ENCODE peak calls at places on chromosomes 2 and 18, in seven cellular contexts. H is adrenal gland; F is stomach; G is aorta; Y is IMR-90; U is effector memory CD4-positive, alpha-beta T cell; J is small intestine. R is an unnamed sample. For H3K4me1, the result is how much of the 10 kb centered on the place peaks cover.

GRCh38 chr2:126370208-126370607 is 285.8 kb upstream of the GYPC start:
- DNase-seq in U (no peak), Y (no peak), J (no peak), H (no peak), F (no peak), G (no peak), R (no peak)

GRCh38 chr2:173001664-173002604 is 73.7 kb upstream of the MAP3K20 start:
- DNase-seq in F (no peak), Y (no peak), U (no peak), J (no peak), H (no peak), G (no peak), R (no peak)

GRCh38 chr2:117835990-117836760 is 21.7 kb downstream of the DDX18 start:
- DNase-seq in H (peak), F (peak), G (peak), J (peak), U (no peak), Y (peak), R (peak)

GRCh38 chr2:169090133-169090820 is 20.9 kb downstream of the DHRS9 start:
- DNase-seq in G (no peak), J (no peak), Y (no peak), F (no peak), H (no peak), U (no peak), R (no peak)

GRCh38 chr2:119158563-119159347 is at the start of gene C1QL2:
- DNase-seq in G (no peak), Y (no peak), F (no peak), H (no peak), U (no peak), J (no peak), R (no peak)

GRCh38 chr2:207311316-207312005 is 145.7 kb upstream of the KLF7 start:
- DNase-seq in J (peak), Y (peak), H (peak), F (peak), G (peak), U (no peak), R (peak)

GRCh38 chr2:10733980-10734379 is 12.6 kb downstream of the ATP6V1C2 start:
- DNase-seq in J (no peak), U (no peak), H (no peak), Y (no peak), G (no peak), F (no peak), R (no peak)

GRCh38 chr2:239274391-239275001 is 126.3 kb downstream of the HDAC4 start:
- DNase-seq in J (no peak), H (peak), G (no peak), Y (peak), F (peak), U (peak), R (peak)

GRCh38 chr2:217045725-217046475 is 186.0 kb upstream of the TNP1 start:
- DNase-seq in F (peak), Y (peak), U (no peak), G (no peak), H (no peak), J (no peak), R (peak)

GRCh38 chr18:2027026-2027425 is 544.3 kb downstream of the METTL4 start:
- DNase-seq in J (no peak), F (no peak), Y (no peak), U (no peak), H (no peak), G (no peak), R (no peak)

GRCh38 chr2:23401427-23402204 is 16.6 kb downstream of the KLHL29 start:
- DNase-seq in Y (no peak), G (no peak), F (no peak), J (no peak), U (no peak), H (no peak), R (no peak)

GRCh38 chr2:63378589-63378988 is 209.7 kb downstream of the WDPCP start:
- DNase-seq in Y (no peak), F (no peak), H (no peak), U (no peak), J (no peak), G (no peak), R (no peak)

GRCh38 chr2:119468154-119468955 is 36.7 kb downstream of the TMEM37 start:
- DNase-seq in Y (peak), G (peak), U (no peak), J (no peak), H (no peak), F (no peak), R (no peak)

GRCh38 chr2:204538179-204539009 is 6.9 kb upstream of the PARD3B start:
- DNase-seq in U (no peak), Y (peak), H (peak), G (no peak), J (no peak), F (peak), R (no peak)

GRCh38 chr2:47581201-47581600 is 178.2 kb downstream of the MSH2 start:
- DNase-seq in U (no peak), J (no peak), F (no peak), Y (no peak), G (no peak), H (no peak), R (no peak)

GRCh38 chr2:168757223-168757622 is 45.2 kb upstream of the NOSTRIN start:
- DNase-seq in Y (no peak), G (no peak), H (no peak), U (no peak), F (no peak), J (no peak), R (no peak)

GRCh38 chr2:172970660-172971059 is 105.0 kb upstream of the MAP3K20 start:
- DNase-seq in Y (no peak), J (no peak), F (no peak), H (no peak), U (no peak), G (no peak), R (no peak)

GRCh38 chr2:113834057-113834720 is 55.7 kb upstream of the ACTR3 start:
- DNase-seq in H (no peak), U (no peak), F (no peak), G (no peak), J (no peak), Y (no peak), R (no peak)

GRCh38 chr2:73260338-73260984 is 23.8 kb downstream of the FBXO41 start:
- DNase-seq in J (peak), Y (peak), U (no peak), H (peak), F (peak), G (no peak), R (peak)

GRCh38 chr2:222318026-222318711 is 19.4 kb upstream of the PAX3 start:
- DNase-seq in H (peak), Y (peak), J (peak), G (no peak), U (no peak), F (peak), R (peak)

GRCh38 chr2:168210216-168210897 is 37.0 kb downstream of the STK39 start:
- DNase-seq in Y (no peak), U (no peak), H (no peak), G (no peak), J (no peak), F (no peak), R (no peak)

GRCh38 chr2:219003267-219003634 is 10.0 kb upstream of the CRYBA2 start:
- DNase-seq in U (no peak), J (no peak), H (no peak), G (no peak), F (no peak), Y (no peak), R (no peak)

GRCh38 chr18:435940-436339 is 64.6 kb downstream of the COLEC12 start:
- DNase-seq in H (no peak), J (no peak), F (no peak), G (no peak), Y (peak), U (no peak), R (no peak)

GRCh38 chr18:79048245-79048632 is 21.0 kb upstream of the ATP9B start:
- DNase-seq in U (no peak), F (no peak), H (no peak), G (no peak), J (no peak), Y (no peak), R (no peak)

GRCh38 chr18:13137939-13138821 is 80.4 kb upstream of the LDLRAD4 start:
- DNase-seq in Y (peak), F (peak), G (peak), H (peak), U (peak), J (peak), R (no peak)

GRCh38 chr2:146652311-146652710 is 1192.5 kb upstream of the ACVR2A start:
- DNase-seq in H (no peak), F (no peak), Y (peak), G (no peak), J (no peak), U (no peak), R (no peak)

GRCh38 chr2:37916512-37917082 is 8.5 kb upstream of the RMDN2 start:
- DNase-seq in U (no peak), G (peak), F (no peak), Y (peak), H (peak), J (peak), R (no peak)

GRCh38 chr18:79575891-79576685 is 103.5 kb upstream of the CTDP1 start:
- DNase-seq in G (peak), J (no peak), H (no peak), F (peak), Y (peak), U (no peak), R (peak)

GRCh38 chr2:140695163-140695562 is 1435.7 kb downstream of the LRP1B start:
- DNase-seq in H (no peak), U (no peak), G (no peak), F (no peak), J (no peak), Y (peak), R (no peak)

GRCh38 chr2:167862787-167863186 is 384.6 kb downstream of the STK39 start:
- DNase-seq in Y (peak), H (no peak), U (no peak), G (no peak), F (no peak), J (no peak), R (no peak)

GRCh38 chr18:37294951-37295350 is 270.6 kb downstream of the CELF4 start:
- DNase-seq in Y (no peak), H (peak), G (no peak), J (peak), F (no peak), U (no peak), R (no peak)

GRCh38 chr2:64944484-64944883 is 44.7 kb upstream of the SLC1A4 start:
- DNase-seq in J (no peak), G (no peak), U (no peak), Y (no peak), F (no peak), H (no peak), R (no peak)

GRCh38 chr2:224781400-224781799 is 65.2 kb upstream of the CCDC195 start:
- DNase-seq in J (no peak), U (no peak), Y (peak), F (no peak), G (no peak), H (no peak), R (no peak)

GRCh38 chr2:193549661-193550060 is 1354.9 kb upstream of the TMEFF2 start:
- DNase-seq in U (no peak), Y (no peak), H (no peak), F (no peak), G (no peak), J (no peak), R (no peak)

GRCh38 chr2:239321596-239322413 is 79.0 kb downstream of the HDAC4 start:
- DNase-seq in Y (no peak), H (no peak), J (no peak), G (no peak), U (no peak), F (no peak), R (peak)

DNA sequence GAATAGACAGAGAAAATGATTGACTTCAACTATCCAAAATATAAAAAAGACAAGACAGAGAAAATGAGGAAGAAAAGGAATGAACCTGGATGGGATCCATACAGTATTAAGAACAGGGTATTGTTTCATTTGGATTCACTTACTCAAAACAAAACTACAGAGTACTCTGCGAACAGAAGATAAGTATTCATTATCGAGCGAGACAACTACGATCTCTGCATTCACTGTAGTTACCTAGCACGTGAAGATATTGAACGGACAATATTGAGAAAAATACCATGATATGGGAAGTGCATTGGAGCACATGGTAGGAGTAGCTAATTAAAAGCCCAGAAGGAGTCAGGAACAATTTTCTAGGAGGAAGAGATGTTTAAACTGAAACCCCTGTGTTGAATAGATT is 1.0 kb upstream of the ORC2 start:
- DNase-seq in U (no peak), G (no peak), Y (no peak), J (peak), H (no peak), F (no peak), R (no peak)
- H3K4me1 ChIP-seq in U (under half), G (under half), Y (under half), J (under half), H (under half), F (under half), R (under half)

DNA sequence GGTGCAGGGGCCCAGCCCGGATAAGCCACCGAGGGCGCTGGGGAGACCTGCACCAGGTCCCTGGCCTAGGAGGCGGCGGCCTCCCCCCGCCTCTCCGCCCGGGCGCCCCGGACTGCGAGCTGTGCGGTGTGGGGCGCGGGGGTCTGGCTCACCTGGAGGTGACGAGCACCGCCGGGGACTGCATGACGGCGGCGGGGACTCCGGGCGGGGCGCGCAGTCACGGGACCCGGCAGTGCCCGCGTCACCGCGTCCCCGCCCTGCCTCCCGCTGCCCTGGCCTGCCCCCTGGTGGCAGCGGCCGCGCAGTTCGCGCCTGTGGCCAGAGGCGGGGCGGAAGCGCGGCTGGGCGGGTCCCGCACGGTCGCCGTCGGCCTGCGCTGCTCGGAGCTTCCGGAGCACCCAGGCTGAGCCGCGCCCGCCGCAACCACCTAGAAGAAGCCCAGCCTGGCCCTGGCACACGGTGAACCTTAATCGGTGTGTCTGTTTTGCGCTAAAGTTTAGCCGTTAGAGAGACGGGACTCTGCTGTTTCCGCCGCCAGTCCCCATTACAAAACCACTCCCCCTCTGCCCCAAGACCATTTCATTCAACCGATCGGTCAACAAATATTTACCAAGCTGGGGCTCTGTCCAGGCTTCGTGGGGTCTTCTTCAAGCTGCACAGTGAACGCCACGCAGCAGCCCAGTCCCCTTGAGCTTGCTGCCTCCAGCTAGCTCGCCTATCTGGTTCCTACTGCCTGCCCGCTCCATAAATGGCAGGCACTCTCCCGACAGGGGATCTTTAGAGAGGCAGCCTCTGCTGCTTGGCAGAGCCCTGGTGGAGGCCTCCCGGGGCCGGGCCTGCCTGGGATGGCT is at the start of gene HS1BP3:
- DNase-seq in F (peak), G (peak), U (peak), J (peak), H (peak), Y (peak), R (peak)
- H3K27ac ChIP-seq in F (peak), G (peak), U (peak), J (peak), H (peak), Y (peak), R (peak)

GRCh38 chr2:30237346-30238142 is 6.2 kb downstream of the LBH start:
- DNase-seq in F (no peak), G (no peak), U (no peak), Y (no peak), J (no peak), H (no peak), R (no peak)

GRCh38 chr2:30240162-30240696 is 8.9 kb downstream of the LBH start:
- DNase-seq in Y (no peak), F (no peak), U (no peak), G (no peak), H (no peak), J (no peak), R (no peak)

GRCh38 chr2:30236591-30237245 is 5.4 kb downstream of the LBH start:
- DNase-seq in Y (no peak), J (no peak), F (peak), H (no peak), U (no peak), G (peak), R (no peak)

GRCh38 chr2:30238143-30238800 is 6.9 kb downstream of the LBH start:
- DNase-seq in J (no peak), G (no peak), F (no peak), H (no peak), U (no peak), Y (no peak), R (no peak)

DNA sequence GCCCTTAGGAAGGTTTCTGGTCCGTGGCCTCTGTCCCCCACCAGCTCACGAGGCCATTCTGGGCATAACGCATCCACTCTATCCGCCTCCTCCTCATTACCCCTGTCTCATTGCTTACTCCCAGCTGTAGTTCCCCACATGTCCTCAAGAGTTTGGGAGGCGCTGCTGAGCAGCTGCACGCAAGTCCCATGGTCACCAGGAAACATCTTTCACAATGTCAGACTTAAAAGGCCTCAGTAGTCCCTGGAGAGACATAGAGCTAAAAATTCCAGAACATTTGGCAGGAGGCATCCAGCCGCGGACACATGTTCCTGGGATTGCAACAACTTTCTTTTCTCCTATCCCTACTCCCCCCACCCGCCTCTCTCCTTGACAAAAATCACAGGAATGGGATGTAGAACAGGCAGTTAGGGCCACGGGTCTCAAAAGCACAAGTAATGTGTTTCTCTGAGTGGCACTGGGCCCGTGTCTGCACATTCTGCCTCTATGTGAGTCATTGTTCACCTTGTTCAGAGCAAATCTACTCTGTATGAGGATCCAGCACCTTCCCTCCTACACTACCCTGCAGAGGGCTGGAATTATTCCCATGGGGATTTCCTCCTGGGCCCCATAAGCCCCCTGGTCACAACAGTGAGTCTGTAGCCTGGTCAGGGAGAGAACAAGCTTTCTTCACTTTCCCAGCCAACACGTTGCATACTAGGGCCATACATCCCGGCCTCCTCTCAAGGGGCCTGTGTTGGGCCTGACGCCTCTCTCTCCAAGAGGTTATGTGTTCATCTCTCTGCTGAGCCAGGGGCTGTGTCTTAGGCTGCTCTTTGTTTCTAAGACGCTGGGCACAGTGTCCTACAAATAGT is 8.2 kb downstream of the LBH start:
- DNase-seq in H (peak), F (peak), U (peak), G (peak), Y (peak), J (peak), R (peak)
- H3K4me1 ChIP-seq in H (under half), F (under half), U (half or more), G (under half), Y (half or more), J (under half), R (under half)

GRCh38 chr2:226977775-226978190 is 141.9 kb downstream of the RHBDD1 start:
- DNase-seq in U (no peak), G (no peak), Y (peak), J (no peak), F (no peak), H (peak), R (no peak)
- H3K27ac ChIP-seq in U (no peak), G (no peak), Y (no peak), J (no peak), F (no peak), H (no peak), R (peak)

GRCh38 chr2:12857891-12858290 is 141.2 kb downstream of the TRIB2 start:
- DNase-seq in F (no peak), Y (no peak), G (no peak), J (no peak), U (no peak), H (no peak), R (no peak)
- H3K4me1 ChIP-seq in F (under half), Y (under half), G (under half), J (under half), U (under half), H (under half), R (under half)

GRCh38 chr18:29164993-29165599 is 988.2 kb upstream of the CDH2 start:
- DNase-seq in Y (peak), G (no peak), U (no peak), J (no peak), F (no peak), H (no peak), R (peak)

GRCh38 chr18:29163596-29163995 is 986.7 kb upstream of the CDH2 start:
- DNase-seq in F (no peak), U (no peak), H (no peak), Y (no peak), G (no peak), J (no peak), R (no peak)

GRCh38 chr18:29161429-29161828 is 984.5 kb upstream of the CDH2 start:
- DNase-seq in Y (peak), J (no peak), F (no peak), H (no peak), G (no peak), U (no peak), R (no peak)

GRCh38 chr18:29160123-29160522 is 983.2 kb upstream of the CDH2 start:
- DNase-seq in H (no peak), F (no peak), G (no peak), U (no peak), Y (no peak), J (no peak), R (no peak)

DNA sequence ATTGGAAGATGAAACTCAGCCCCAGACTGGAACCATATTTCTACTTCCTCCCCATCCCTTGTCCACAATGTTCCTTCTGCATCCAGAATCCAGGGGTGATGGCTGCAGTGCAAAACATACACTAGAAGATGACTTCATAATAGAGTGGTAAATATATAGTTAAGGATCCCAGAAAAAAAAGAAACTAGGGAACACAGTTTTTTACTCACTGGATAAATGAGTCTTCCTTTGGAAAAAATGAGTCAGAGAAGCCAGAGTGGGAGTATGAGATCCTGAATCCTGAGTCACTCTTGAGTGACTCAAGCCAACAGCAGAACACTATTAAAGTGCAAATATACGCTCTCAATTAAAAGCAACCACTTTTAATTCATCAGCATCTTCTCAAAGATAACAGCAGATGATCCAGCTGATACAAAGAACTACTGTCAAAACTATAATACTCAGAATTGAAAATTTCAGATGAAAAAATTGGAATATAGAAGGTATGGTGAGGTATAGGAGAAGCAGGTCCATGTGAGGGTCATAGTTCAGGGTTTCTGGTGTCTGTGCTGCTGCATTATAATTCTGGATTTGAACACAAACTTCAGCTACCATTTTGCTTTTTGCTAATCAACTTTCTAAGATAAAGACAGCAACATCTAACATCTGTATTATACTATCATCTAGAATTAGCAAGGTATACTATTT is 987.2 kb upstream of the CDH2 start:
- DNase-seq in H (peak), G (no peak), U (no peak), Y (peak), J (no peak), F (no peak), R (peak)
- H3K27ac ChIP-seq in H (no peak), G (no peak), U (no peak), Y (peak), J (no peak), F (no peak), R (peak)

R was measured in SJSA1.